ENCODE peak calls at places on chromosomes 6 and 20, in six cellular contexts. One of them, this sample, is unnamed.

GRCh38 chr6:25835442-25836283 is 3.8 kb upstream of the SLC17A1 start:
- DNase-seq in neural progenitor cell: no peak
- DNase-seq in astrocyte of the cerebellum: no peak
- DNase-seq in right lobe of liver: peak
- DNase-seq in A549: no peak
- DNase-seq in stomach: no peak
- DNase-seq in this sample: no peak

GRCh38 chr6:5305968-5306626 is 44.8 kb downstream of the FARS2 start:
- DNase-seq in astrocyte of the cerebellum: no peak
- DNase-seq in neural progenitor cell: no peak
- DNase-seq in right lobe of liver: no peak
- DNase-seq in A549: no peak
- DNase-seq in stomach: no peak
- DNase-seq in this sample: no peak

GRCh38 chr6:97501875-97502274 is 218.9 kb upstream of the MMS22L start:
- DNase-seq in A549: no peak
- DNase-seq in astrocyte of the cerebellum: no peak
- DNase-seq in neural progenitor cell: no peak
- DNase-seq in right lobe of liver: no peak
- DNase-seq in stomach: no peak
- DNase-seq in this sample: no peak

GRCh38 chr20:57662028-57662312 is 41.7 kb upstream of the ZBP1 start:
- DNase-seq in stomach: peak
- DNase-seq in A549: no peak
- DNase-seq in astrocyte of the cerebellum: no peak
- DNase-seq in right lobe of liver: peak
- DNase-seq in neural progenitor cell: no peak
- DNase-seq in this sample: no peak

GRCh38 chr6:45461486-45461885 is 83.8 kb upstream of the SUPT3H start:
- DNase-seq in astrocyte of the cerebellum: no peak
- DNase-seq in right lobe of liver: no peak
- DNase-seq in stomach: no peak
- DNase-seq in A549: no peak
- DNase-seq in neural progenitor cell: no peak
- DNase-seq in this sample: no peak

GRCh38 chr6:157272866-157273755 is 50.2 kb downstream of the TMEM242 start:
- DNase-seq in right lobe of liver: no peak
- DNase-seq in astrocyte of the cerebellum: no peak
- DNase-seq in neural progenitor cell: peak
- DNase-seq in A549: peak
- DNase-seq in stomach: no peak
- DNase-seq in this sample: no peak

GRCh38 chr6:9463311-9463710 is 951.6 kb downstream of the TFAP2A start:
- DNase-seq in right lobe of liver: no peak
- DNase-seq in neural progenitor cell: no peak
- DNase-seq in A549: no peak
- DNase-seq in astrocyte of the cerebellum: no peak
- DNase-seq in stomach: no peak
- DNase-seq in this sample: no peak

GRCh38 chr6:68040780-68041179 is 594.3 kb upstream of the ADGRB3 start:
- DNase-seq in A549: no peak
- DNase-seq in neural progenitor cell: no peak
- DNase-seq in stomach: no peak
- DNase-seq in astrocyte of the cerebellum: no peak
- DNase-seq in right lobe of liver: no peak
- DNase-seq in this sample: no peak

GRCh38 chr20:44888226-44889103 is 3.0 kb downstream of the YWHAB start:
- DNase-seq in astrocyte of the cerebellum: no peak
- DNase-seq in neural progenitor cell: no peak
- DNase-seq in A549: peak
- DNase-seq in stomach: no peak
- DNase-seq in right lobe of liver: no peak
- DNase-seq in this sample: no peak
- TF ChIP-seq CTCF in astrocyte of the cerebellum: no peak
- TF ChIP-seq CTCF in neural progenitor cell: peak
- TF ChIP-seq CTCF in A549: no peak
- TF ChIP-seq CTCF in stomach: peak
- TF ChIP-seq CTCF in right lobe of liver: peak
- TF ChIP-seq CTCF in this sample: no peak

GRCh38 chr20:23049933-23050838 is 714 bp upstream of the THBD start:
- DNase-seq in neural progenitor cell: peak
- DNase-seq in A549: peak
- DNase-seq in right lobe of liver: peak
- DNase-seq in astrocyte of the cerebellum: no peak
- DNase-seq in stomach: peak
- DNase-seq in this sample: no peak
- H3K4me3 ChIP-seq in neural progenitor cell: peak
- H3K4me3 ChIP-seq in A549: peak
- H3K4me3 ChIP-seq in right lobe of liver: peak
- H3K4me3 ChIP-seq in astrocyte of the cerebellum: peak
- H3K4me3 ChIP-seq in stomach: peak
- H3K4me3 ChIP-seq in this sample: no peak

DNA sequence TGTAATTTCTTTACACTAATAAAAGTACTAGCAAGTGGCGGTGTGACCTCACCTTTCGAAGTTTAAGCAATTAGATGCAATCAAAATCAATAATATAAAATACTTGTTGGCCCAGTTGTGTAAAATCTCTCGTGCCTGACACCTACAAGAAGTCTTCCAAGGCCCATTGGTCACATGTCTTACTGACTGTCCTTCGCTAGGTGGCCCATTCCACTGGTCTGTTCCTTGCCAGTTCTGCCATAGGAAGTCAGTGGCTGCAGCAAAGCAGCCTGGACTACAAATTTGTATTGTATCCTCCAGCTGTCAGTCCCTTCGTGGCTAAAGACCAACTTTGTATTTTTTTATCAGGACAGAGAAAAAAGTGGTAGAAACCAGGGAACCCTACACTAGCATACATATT is 61.8 kb downstream of the CYB5R4 start:
- DNase-seq in A549: no peak
- DNase-seq in right lobe of liver: no peak
- DNase-seq in astrocyte of the cerebellum: no peak
- DNase-seq in stomach: no peak
- DNase-seq in neural progenitor cell: peak
- DNase-seq in this sample: no peak
- TF ChIP-seq CTCF in A549: no peak
- TF ChIP-seq CTCF in right lobe of liver: no peak
- TF ChIP-seq CTCF in astrocyte of the cerebellum: no peak
- TF ChIP-seq CTCF in stomach: no peak
- TF ChIP-seq CTCF in neural progenitor cell: peak
- TF ChIP-seq CTCF in this sample: no peak

GRCh38 chr20:3842332-3842930 is 4.2 kb upstream of the MAVS start:
- DNase-seq in neural progenitor cell: no peak
- DNase-seq in stomach: no peak
- DNase-seq in right lobe of liver: no peak
- DNase-seq in astrocyte of the cerebellum: no peak
- DNase-seq in A549: no peak
- DNase-seq in this sample: no peak
- H3K4me3 ChIP-seq in neural progenitor cell: no peak
- H3K4me3 ChIP-seq in stomach: no peak
- H3K4me3 ChIP-seq in right lobe of liver: no peak
- H3K4me3 ChIP-seq in astrocyte of the cerebellum: no peak
- H3K4me3 ChIP-seq in A549: no peak
- H3K4me3 ChIP-seq in this sample: no peak

DNA sequence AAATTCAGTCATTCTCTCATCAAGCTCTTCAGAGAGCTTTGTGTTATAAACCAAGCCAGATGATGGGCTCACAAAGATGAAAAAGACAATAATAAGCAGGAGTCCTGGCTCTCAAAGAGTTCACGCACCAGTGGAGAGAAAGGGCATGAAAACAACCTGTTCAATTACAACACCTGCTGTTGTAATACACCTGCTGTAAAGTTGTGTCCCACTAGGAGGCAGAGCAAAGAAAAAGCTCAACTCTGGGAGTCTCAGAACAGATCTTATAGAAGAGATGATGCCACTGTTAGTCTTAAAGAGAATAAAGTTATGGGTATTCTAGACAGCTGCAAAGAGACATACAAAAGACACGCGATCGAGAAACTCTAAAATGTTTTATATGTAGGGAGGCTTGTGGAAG is 100.6 kb downstream of the DCDC2 start:
- DNase-seq in A549: no peak
- DNase-seq in neural progenitor cell: peak
- DNase-seq in astrocyte of the cerebellum: no peak
- DNase-seq in right lobe of liver: no peak
- DNase-seq in stomach: no peak
- DNase-seq in this sample: no peak
- TF ChIP-seq CTCF in A549: no peak
- TF ChIP-seq CTCF in neural progenitor cell: peak
- TF ChIP-seq CTCF in astrocyte of the cerebellum: no peak
- TF ChIP-seq CTCF in right lobe of liver: no peak
- TF ChIP-seq CTCF in stomach: no peak
- TF ChIP-seq CTCF in this sample: no peak

DNA sequence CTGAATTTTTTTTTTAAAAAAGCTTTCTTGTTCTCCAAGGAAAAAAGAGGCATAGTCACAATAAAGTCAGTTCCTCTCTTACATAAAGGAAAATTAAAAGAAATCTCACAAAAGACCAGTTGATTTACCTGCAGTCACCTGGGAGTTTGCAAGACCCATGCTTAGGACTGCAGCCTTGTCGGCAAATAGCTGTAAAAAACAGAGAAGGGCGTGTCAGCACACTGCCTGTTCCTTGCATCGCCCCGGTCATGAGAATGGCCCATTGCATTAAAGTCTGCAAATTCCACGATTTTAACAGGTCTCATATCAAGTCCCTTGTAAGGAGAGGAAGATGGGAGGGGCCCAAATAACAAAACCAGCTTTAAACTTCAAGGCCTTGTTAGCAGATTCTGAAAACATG is 17.5 kb downstream of the JAG1 start:
- DNase-seq in stomach: no peak
- DNase-seq in neural progenitor cell: no peak
- DNase-seq in A549: no peak
- DNase-seq in astrocyte of the cerebellum: no peak
- DNase-seq in right lobe of liver: no peak
- DNase-seq in this sample: no peak
- H3K4me3 ChIP-seq in stomach: no peak
- H3K4me3 ChIP-seq in neural progenitor cell: peak
- H3K4me3 ChIP-seq in A549: no peak
- H3K4me3 ChIP-seq in astrocyte of the cerebellum: no peak
- H3K4me3 ChIP-seq in right lobe of liver: no peak
- H3K4me3 ChIP-seq in this sample: no peak

GRCh38 chr20:51562334-51563140 is 20.0 kb upstream of the NFATC2 start:
- DNase-seq in neural progenitor cell: peak
- DNase-seq in A549: peak
- DNase-seq in stomach: peak
- DNase-seq in right lobe of liver: peak
- DNase-seq in astrocyte of the cerebellum: peak
- DNase-seq in this sample: no peak
- TF ChIP-seq CTCF in neural progenitor cell: peak
- TF ChIP-seq CTCF in A549: peak
- TF ChIP-seq CTCF in stomach: no peak
- TF ChIP-seq CTCF in right lobe of liver: no peak
- TF ChIP-seq CTCF in astrocyte of the cerebellum: peak
- TF ChIP-seq CTCF in this sample: no peak